ENCODE peak calls at places on chromosomes 6 and 20, in five cellular contexts. O is NCI-H187 treated with DMSO at 0.1 percent for 48 hours; I is GM13976; K is DND-41; B is stimulated activated CD4-positive, alpha-beta T cell treated with anti-CD3 and anti-CD28 coated beads, Interleukin-15, amount 100 ng/mL, for 1 hour. S is an unnamed sample.

GRCh38 chr20:58567437-58567836 is 52.2 kb upstream of the APCDD1L start:
- DNase-seq in O (no peak), I (no peak), K (no peak), B (no peak), S (no peak)

GRCh38 chr6:31405996-31406395 is 2.6 kb downstream of the MICA start:
- DNase-seq in O (no peak), I (no peak), K (no peak), B (no peak), S (no peak)

GRCh38 chr6:163324928-163325784 is 89.4 kb upstream of the QKI start:
- DNase-seq in O (no peak), I (no peak), K (no peak), B (no peak), S (no peak)

GRCh38 chr6:56220078-56220477 is 27.3 kb downstream of the COL21A1 start:
- DNase-seq in O (no peak), I (no peak), K (no peak), B (no peak), S (no peak)

GRCh38 chr6:73610444-73611275 is 43.1 kb downstream of the SLC17A5 start:
- DNase-seq in O (no peak), I (peak), K (no peak), B (no peak), S (no peak)

GRCh38 chr20:7806831-7807230 is 133.4 kb downstream of the HAO1 start:
- DNase-seq in O (no peak), I (no peak), K (no peak), B (no peak), S (no peak)

GRCh38 chr20:3734111-3734843 is 1.8 kb downstream of the HSPA12B start:
- DNase-seq in O (no peak), I (no peak), K (no peak), B (no peak), S (no peak)

GRCh38 chr6:138103876-138104275 is 3.3 kb downstream of the PERP start:
- DNase-seq in O (no peak), I (no peak), K (no peak), B (no peak), S (no peak)

GRCh38 chr20:32518593-32519366 is 66.4 kb downstream of the NOL4L start:
- DNase-seq in O (no peak), I (no peak), K (no peak), B (no peak), S (no peak)

GRCh38 chr20:23370873-23371272 is 8.9 kb downstream of the GZF1 start:
- DNase-seq in O (no peak), I (no peak), K (no peak), B (no peak), S (no peak)

S was measured in activated gamma-delta T cell.